ENCODE peak calls at places on chromosomes 7 and 10, in six cellular contexts. A, K, C, P, H and S are unnamed samples.

GRCh38 chr7:2958416-2959342 is 85.0 kb downstream of the CARD11 start:
- DNase-seq in H (no peak), A (no peak), P (no peak), K (no peak), C (no peak), S (peak)

GRCh38 chr7:43113622-43114450 is 1.4 kb downstream of the HECW1 start:
- DNase-seq in C (no peak), P (peak), H (no peak), K (no peak), A (no peak), S (no peak)

GRCh38 chr10:95809370-95810197 is 53.6 kb downstream of the ENTPD1 start:
- DNase-seq in K (no peak), A (no peak), H (no peak), P (no peak), C (no peak), S (no peak)

GRCh38 chr7:154795437-154795836 is 207.5 kb downstream of the PAXIP1 start:
- DNase-seq in A (no peak), H (no peak), P (no peak), K (no peak), C (no peak), S (no peak)

GRCh38 chr7:33627741-33628140 is 277.6 kb upstream of the BMPER start:
- DNase-seq in C (no peak), P (no peak), H (no peak), K (no peak), A (no peak), S (no peak)

GRCh38 chr7:132742152-132742551 is 165.9 kb upstream of the PLXNA4 start:
- DNase-seq in C (peak), K (no peak), A (peak), P (no peak), H (peak), S (no peak)

GRCh38 chr7:6530626-6531491 is 20.4 kb downstream of the GRID2IP start:
- DNase-seq in K (no peak), P (peak), C (no peak), H (no peak), A (no peak), S (no peak)

GRCh38 chr10:126685756-126686155 is 15.3 kb upstream of the C10orf90 start:
- DNase-seq in H (no peak), A (no peak), K (no peak), P (no peak), C (no peak), S (no peak)

GRCh38 chr10:29703276-29703675 is 68.5 kb upstream of the SVIL start:
- DNase-seq in P (no peak), A (no peak), K (no peak), H (no peak), C (no peak), S (no peak)

GRCh38 chr7:158468225-158468624 is 119.4 kb downstream of the PTPRN2 start:
- DNase-seq in H (no peak), A (no peak), C (no peak), P (peak), K (no peak), S (no peak)

GRCh38 chr10:639751-640672 is 49.5 kb downstream of the DIP2C start:
- DNase-seq in C (no peak), K (no peak), A (no peak), P (no peak), H (no peak), S (no peak)

GRCh38 chr7:120949393-120949799 is 1.2 kb upstream of the ING3 start:
- DNase-seq in P (no peak), A (no peak), K (no peak), C (no peak), H (no peak), S (no peak)

GRCh38 chr7:46054290-46054689 is 133.2 kb upstream of the IGFBP3 start:
- DNase-seq in A (no peak), P (no peak), H (no peak), C (no peak), K (no peak), S (no peak)

GRCh38 chr7:1045038-1045726 is 836 bp downstream of the GPR146 start:
- DNase-seq in K (no peak), P (no peak), C (no peak), H (no peak), A (no peak), S (no peak)

GRCh38 chr7:121102619-121103018 is 114.1 kb downstream of the CPED1 start:
- DNase-seq in P (peak), C (no peak), A (no peak), K (no peak), H (peak), S (no peak)

GRCh38 chr10:21506351-21506750 is 19.1 kb downstream of the SKIDA1 start:
- DNase-seq in H (no peak), C (no peak), K (no peak), P (peak), A (no peak), S (no peak)
- TF ChIP-seq CTCF in H (no peak), C (no peak), K (no peak), P (no peak), A (no peak), S (no peak)

DNA sequence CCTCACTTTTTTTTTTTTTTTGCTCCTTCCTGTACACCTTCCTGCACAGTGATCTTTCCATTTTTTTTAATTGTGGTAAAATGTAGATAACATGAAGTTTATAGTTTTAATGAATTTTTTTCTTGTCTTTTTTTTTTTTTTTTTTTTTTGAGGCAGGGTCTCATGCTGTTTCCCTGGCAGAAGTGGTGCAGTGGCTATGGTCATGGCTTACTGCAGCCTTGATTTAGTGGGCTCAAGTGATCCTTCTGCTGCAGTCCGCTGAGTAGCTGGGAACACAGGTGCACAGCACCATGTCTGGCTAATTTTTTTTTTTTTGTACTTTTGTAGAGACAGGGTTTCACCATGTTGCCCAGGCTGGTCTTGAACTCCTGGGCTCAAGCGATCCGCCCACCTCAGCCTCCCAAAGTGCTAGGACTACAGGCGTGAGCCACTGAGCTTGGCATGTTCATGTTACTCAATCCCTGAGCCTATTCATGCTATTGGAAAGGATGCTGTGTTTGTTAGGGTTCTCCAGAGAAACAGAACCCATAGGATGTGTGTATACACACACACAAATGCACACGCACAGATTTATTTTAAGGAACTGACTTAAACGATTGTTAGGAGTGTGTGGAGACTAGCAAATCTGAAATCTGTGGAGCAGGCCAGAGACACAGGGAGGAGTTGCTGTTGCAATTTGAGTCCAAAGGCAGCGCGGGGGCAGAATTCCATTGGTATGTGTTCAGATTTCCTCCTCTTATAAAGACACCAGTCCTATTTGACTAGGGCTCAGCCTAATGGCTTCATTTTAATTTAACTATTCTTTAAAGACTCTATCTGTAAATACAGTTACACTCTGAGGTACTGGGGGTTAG is 29.1 kb downstream of the GALNT11 start:
- DNase-seq in H (no peak), A (no peak), K (no peak), C (peak), P (no peak), S (no peak)
- TF ChIP-seq CTCF in H (no peak), A (no peak), K (no peak), C (peak), P (no peak), S (no peak)

DNA sequence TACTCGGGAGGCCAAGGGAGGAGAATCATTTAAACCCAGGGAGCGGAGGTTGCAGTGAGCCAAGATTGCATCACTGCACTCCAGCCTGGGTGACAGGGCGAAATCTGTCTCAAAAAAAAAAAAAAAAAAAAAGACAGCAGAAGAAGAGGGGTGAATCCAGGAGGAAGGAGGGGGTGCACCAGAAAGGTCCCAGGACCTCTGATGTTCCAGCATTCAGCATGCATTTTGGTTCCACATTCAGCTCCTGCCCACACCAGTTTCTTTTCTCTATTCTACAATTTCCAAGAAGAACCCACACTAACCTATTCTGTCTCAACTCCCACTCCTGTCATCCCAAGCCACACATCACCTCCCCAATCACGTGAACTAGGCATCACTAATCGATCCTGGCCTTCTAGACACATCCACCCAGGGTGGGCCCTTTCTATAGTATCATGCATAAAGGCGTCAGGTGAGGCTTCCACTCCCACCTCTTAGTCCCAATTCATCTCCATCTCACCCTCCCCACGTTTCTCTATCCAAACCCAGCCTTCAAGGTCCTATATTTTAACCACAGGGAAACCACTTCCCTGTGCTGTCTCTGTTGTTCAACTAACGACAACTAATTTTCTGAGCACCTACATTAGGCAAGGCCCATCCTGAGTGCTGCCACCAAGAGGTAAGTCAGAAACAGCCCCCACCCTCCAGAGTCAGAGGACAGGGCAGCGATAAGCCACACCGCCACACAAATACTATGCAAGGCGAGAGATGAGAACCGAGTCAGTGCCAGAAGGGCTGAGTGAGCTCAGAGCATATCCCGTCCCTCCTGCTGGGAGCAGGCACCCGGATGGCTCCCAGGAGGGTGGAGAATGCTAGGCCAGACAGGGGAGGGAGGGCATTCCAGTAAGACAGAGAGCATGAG is 2.2 kb downstream of the ANXA11 start:
- DNase-seq in A (peak), C (peak), K (peak), H (peak), P (peak), S (peak)
- TF ChIP-seq CTCF in A (peak), C (peak), K (peak), H (peak), P (peak), S (no peak)

GRCh38 chr10:3162533-3162932 is 10.0 kb downstream of the PITRM1 start:
- DNase-seq in P (no peak), H (no peak), A (no peak), C (no peak), K (no peak), S (peak)
- TF ChIP-seq CTCF in P (peak), H (peak), A (no peak), C (peak), K (no peak), S (no peak)

DNA sequence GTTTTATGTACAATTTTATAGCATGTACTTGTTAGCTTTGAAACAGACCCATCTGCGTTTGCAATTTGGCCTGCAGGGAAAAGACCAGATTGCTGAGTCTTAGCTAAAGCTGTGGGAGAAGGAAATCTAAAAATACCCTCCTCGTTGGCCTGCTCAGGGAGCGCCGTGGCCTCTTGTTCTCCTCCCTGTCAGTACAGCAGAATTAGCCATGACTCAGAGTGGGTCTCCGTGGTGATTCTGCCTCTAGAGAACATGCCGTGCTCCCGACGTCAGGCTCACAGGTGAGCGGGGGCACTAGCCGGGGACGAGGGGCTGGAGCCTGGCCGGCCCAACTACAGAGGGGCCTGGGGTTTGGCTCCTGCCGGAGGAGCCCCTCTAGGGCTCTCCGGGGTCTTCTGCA is 98.8 kb downstream of the LHPP start:
- DNase-seq in H (no peak), K (peak), C (peak), A (no peak), P (no peak), S (no peak)
- TF ChIP-seq CTCF in H (no peak), K (no peak), C (no peak), A (no peak), P (no peak), S (no peak)